ENCODE peak calls at places on chromosomes 2 and 18, in five cellular contexts. One of them, this sample, is unnamed.
A peak's percentile ranks its signal among the peaks of the same experiment; 100 is the strongest.

GRCh38 chr2:170715932-170716777 is 1.0 kb downstream of the SP5 start:
- DNase-seq in CD8-positive, alpha-beta T cell: no peak
- DNase-seq in aorta: no peak
- DNase-seq in tibial nerve: no peak
- DNase-seq in naive thymus-derived CD4-positive, alpha-beta T cell: peak; percentile 11
- DNase-seq in this sample: no peak

GRCh38 chr2:176085861-176086771 is 2.4 kb upstream of the EVX2 start:
- DNase-seq in tibial nerve: peak; percentile 45
- DNase-seq in CD8-positive, alpha-beta T cell: no peak
- DNase-seq in naive thymus-derived CD4-positive, alpha-beta T cell: no peak
- DNase-seq in aorta: no peak
- DNase-seq in this sample: peak; percentile 84

GRCh38 chr2:140442319-140442718 is 1662.1 kb upstream of the NXPH2 start:
- DNase-seq in tibial nerve: no peak
- DNase-seq in naive thymus-derived CD4-positive, alpha-beta T cell: no peak
- DNase-seq in aorta: no peak
- DNase-seq in CD8-positive, alpha-beta T cell: no peak
- DNase-seq in this sample: no peak

GRCh38 chr2:101883860-101884259 is 107.9 kb upstream of the IL1R2 start:
- DNase-seq in tibial nerve: no peak
- DNase-seq in aorta: no peak
- DNase-seq in naive thymus-derived CD4-positive, alpha-beta T cell: no peak
- DNase-seq in CD8-positive, alpha-beta T cell: no peak
- DNase-seq in this sample: peak; percentile 83

GRCh38 chr2:135839713-135840112 is 2.7 kb upstream of the LCT start:
- DNase-seq in CD8-positive, alpha-beta T cell: no peak
- DNase-seq in naive thymus-derived CD4-positive, alpha-beta T cell: no peak
- DNase-seq in tibial nerve: peak; percentile 34
- DNase-seq in aorta: no peak
- DNase-seq in this sample: peak; percentile 92

GRCh38 chr18:25876334-25876979 is 214.0 kb downstream of the SS18 start:
- DNase-seq in naive thymus-derived CD4-positive, alpha-beta T cell: no peak
- DNase-seq in aorta: no peak
- DNase-seq in tibial nerve: peak; percentile 7
- DNase-seq in CD8-positive, alpha-beta T cell: no peak
- DNase-seq in this sample: no peak

GRCh38 chr18:25360301-25360899 is 8.4 kb upstream of the ZNF521 start:
- DNase-seq in naive thymus-derived CD4-positive, alpha-beta T cell: no peak
- DNase-seq in CD8-positive, alpha-beta T cell: no peak
- DNase-seq in aorta: no peak
- DNase-seq in tibial nerve: no peak
- DNase-seq in this sample: no peak

GRCh38 chr2:71880846-71881610 is 266.6 kb downstream of the CYP26B1 start:
- DNase-seq in aorta: peak; percentile 88
- DNase-seq in naive thymus-derived CD4-positive, alpha-beta T cell: no peak
- DNase-seq in CD8-positive, alpha-beta T cell: no peak
- DNase-seq in tibial nerve: peak; percentile 57
- DNase-seq in this sample: peak; percentile 71

GRCh38 chr2:207408086-207408794 is 121.5 kb upstream of the CREB1 start:
- DNase-seq in tibial nerve: no peak
- DNase-seq in aorta: no peak
- DNase-seq in CD8-positive, alpha-beta T cell: no peak
- DNase-seq in naive thymus-derived CD4-positive, alpha-beta T cell: no peak
- DNase-seq in this sample: no peak

GRCh38 chr2:12732663-12733062 is 15.9 kb downstream of the TRIB2 start:
- DNase-seq in aorta: no peak
- DNase-seq in CD8-positive, alpha-beta T cell: no peak
- DNase-seq in naive thymus-derived CD4-positive, alpha-beta T cell: no peak
- DNase-seq in tibial nerve: no peak
- DNase-seq in this sample: no peak
- H3K4me1 ChIP-seq in aorta: no peaks in the 10 kb centered on the region
- H3K4me1 ChIP-seq in CD8-positive, alpha-beta T cell: peaks cover 58% of the 10 kb centered on the region
- H3K4me1 ChIP-seq in naive thymus-derived CD4-positive, alpha-beta T cell: peaks cover 63% of the 10 kb centered on the region
- H3K4me1 ChIP-seq in tibial nerve: no peaks in the 10 kb centered on the region
- H3K4me1 ChIP-seq in this sample: no peaks in the 10 kb centered on the region

DNA sequence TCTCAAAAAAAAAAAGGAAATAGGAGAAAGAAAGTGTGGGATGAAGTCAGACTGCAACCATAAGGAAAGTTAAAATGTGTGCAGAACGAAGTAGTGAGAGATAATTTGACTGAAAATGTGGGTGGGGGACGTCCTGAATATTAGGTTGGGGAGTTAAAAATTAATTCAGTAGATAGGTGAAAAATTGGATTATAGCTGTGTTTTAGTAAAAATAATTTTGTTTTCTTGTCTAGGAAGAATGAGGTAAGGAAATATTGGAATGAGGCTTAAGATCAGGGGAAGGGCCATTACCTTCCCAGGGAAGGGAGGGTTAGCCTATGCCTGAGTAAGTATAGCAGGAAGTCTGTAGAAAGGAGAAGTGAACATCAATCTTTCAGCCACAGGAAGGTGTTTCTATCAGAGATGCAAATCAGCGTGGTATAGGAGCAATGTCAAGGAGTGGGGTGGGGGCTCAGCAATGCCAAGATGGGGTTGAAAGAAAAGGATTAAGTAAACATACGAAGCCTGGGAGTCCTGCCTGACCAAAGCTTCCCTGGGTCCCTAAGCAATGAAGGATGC is 250.9 kb downstream of the PIEZO2 start:
- DNase-seq in aorta: no peak
- DNase-seq in CD8-positive, alpha-beta T cell: no peak
- DNase-seq in naive thymus-derived CD4-positive, alpha-beta T cell: no peak
- DNase-seq in tibial nerve: no peak
- DNase-seq in this sample: no peak
- H3K4me1 ChIP-seq in aorta: no peaks in the 10 kb centered on the region
- H3K4me1 ChIP-seq in CD8-positive, alpha-beta T cell: no peaks in the 10 kb centered on the region
- H3K4me1 ChIP-seq in naive thymus-derived CD4-positive, alpha-beta T cell: no peaks in the 10 kb centered on the region
- H3K4me1 ChIP-seq in tibial nerve: no peaks in the 10 kb centered on the region
- H3K4me1 ChIP-seq in this sample: no peaks in the 10 kb centered on the region

DNA sequence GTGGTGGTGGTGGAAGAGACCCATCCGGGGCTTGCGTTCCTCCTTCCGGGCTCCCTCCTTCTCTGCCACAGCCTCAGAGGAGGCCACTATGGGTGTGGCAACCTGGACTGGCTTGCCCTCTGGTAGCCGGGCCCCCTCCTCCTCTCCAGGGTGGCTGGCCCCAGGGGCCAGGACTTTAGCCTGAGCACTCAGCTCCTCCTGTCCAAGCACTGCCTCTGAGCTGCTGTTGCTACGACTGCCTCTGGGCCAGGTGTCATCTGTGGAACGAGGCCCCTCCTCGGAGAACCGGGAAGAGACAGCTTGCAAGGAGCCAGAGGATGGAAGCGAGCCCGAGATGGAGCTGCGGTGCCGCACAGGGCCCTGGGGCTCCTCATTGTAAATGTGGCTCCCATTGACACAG is 16.7 kb upstream of the SFXN5 start:
- DNase-seq in CD8-positive, alpha-beta T cell: no peak
- DNase-seq in tibial nerve: no peak
- DNase-seq in aorta: peak; percentile 44
- DNase-seq in naive thymus-derived CD4-positive, alpha-beta T cell: no peak
- DNase-seq in this sample: no peak
- H3K4me1 ChIP-seq in CD8-positive, alpha-beta T cell: no peaks in the 10 kb centered on the region
- H3K4me1 ChIP-seq in tibial nerve: no peaks in the 10 kb centered on the region
- H3K4me1 ChIP-seq in aorta: peaks cover 4% of the 10 kb centered on the region
- H3K4me1 ChIP-seq in naive thymus-derived CD4-positive, alpha-beta T cell: no peaks in the 10 kb centered on the region
- H3K4me1 ChIP-seq in this sample: peaks cover 44% of the 10 kb centered on the region

GRCh38 chr2:37375721-37376399 is 31.4 kb downstream of the QPCT start:
- DNase-seq in naive thymus-derived CD4-positive, alpha-beta T cell: no peak
- DNase-seq in aorta: no peak
- DNase-seq in tibial nerve: no peak
- DNase-seq in CD8-positive, alpha-beta T cell: no peak
- DNase-seq in this sample: no peak
- H3K4me1 ChIP-seq in naive thymus-derived CD4-positive, alpha-beta T cell: peaks cover 17% of the 10 kb centered on the region
- H3K4me1 ChIP-seq in aorta: no peaks in the 10 kb centered on the region
- H3K4me1 ChIP-seq in tibial nerve: no peaks in the 10 kb centered on the region
- H3K4me1 ChIP-seq in CD8-positive, alpha-beta T cell: peaks cover 15% of the 10 kb centered on the region
- H3K4me1 ChIP-seq in this sample: peaks cover 29% of the 10 kb centered on the region

GRCh38 chr2:216546231-216546630 is 47.6 kb downstream of the RPL37A start:
- DNase-seq in tibial nerve: no peak
- DNase-seq in aorta: no peak
- DNase-seq in CD8-positive, alpha-beta T cell: no peak
- DNase-seq in naive thymus-derived CD4-positive, alpha-beta T cell: no peak
- DNase-seq in this sample: peak; percentile 40
- H3K4me1 ChIP-seq in tibial nerve: no peaks in the 10 kb centered on the region
- H3K4me1 ChIP-seq in aorta: peaks cover 10% of the 10 kb centered on the region
- H3K4me1 ChIP-seq in CD8-positive, alpha-beta T cell: no peaks in the 10 kb centered on the region
- H3K4me1 ChIP-seq in naive thymus-derived CD4-positive, alpha-beta T cell: no peaks in the 10 kb centered on the region
- H3K4me1 ChIP-seq in this sample: peaks cover 17% of the 10 kb centered on the region

DNA sequence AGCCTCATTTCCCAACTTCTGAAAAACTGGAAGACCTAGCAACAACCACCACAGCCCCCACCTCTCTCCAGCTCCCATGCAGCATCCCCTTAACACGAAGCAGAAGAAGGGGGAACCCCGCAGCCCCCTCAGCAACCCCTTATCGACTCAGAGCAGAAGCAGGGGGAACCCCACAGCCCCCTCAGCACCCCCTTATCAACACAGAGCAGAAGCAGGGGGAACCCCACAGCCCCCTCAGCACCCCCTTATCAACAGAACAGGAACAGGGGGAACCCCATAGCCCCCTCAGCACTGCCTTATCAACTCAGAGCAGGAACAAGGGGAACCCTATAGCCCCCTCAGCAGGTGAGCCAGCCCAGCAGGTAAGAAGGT is 6.7 kb downstream of the SLC66A2 start:
- DNase-seq in aorta: no peak
- DNase-seq in naive thymus-derived CD4-positive, alpha-beta T cell: no peak
- DNase-seq in CD8-positive, alpha-beta T cell: no peak
- DNase-seq in tibial nerve: no peak
- DNase-seq in this sample: no peak
- H3K4me1 ChIP-seq in aorta: no peaks in the 10 kb centered on the region
- H3K4me1 ChIP-seq in naive thymus-derived CD4-positive, alpha-beta T cell: peaks cover 15% of the 10 kb centered on the region
- H3K4me1 ChIP-seq in CD8-positive, alpha-beta T cell: peaks cover 34% of the 10 kb centered on the region
- H3K4me1 ChIP-seq in tibial nerve: no peaks in the 10 kb centered on the region
- H3K4me1 ChIP-seq in this sample: peaks cover 65% of the 10 kb centered on the region

DNA sequence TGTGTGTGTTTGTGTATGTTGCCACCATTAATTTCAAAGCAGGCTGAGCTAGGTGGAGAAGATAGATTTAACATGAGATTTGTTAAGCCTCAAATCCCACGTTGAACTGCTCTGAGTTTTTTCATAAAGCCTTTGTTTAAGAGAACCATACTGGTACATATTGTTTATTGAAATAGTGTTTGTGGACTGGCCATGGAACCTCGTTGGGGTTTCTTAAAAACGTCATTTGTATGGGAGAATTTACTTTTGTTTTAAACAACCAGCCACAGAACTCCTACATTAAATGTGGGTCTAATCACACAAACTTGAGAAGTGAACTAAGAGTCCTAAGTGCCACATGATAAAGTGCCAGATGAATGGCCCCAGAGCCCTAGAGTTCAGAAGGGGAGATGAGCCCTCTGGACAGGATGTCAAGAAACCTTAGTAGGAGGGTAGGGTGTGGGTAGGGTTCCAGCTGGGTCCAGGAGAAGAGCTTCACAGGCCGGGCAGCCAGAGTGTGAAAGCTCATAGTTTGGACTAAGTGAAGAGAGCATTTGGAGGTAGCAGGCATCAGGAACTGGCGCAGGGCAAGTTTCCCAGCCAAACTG is 120.6 kb upstream of the EML6 start:
- DNase-seq in tibial nerve: no peak
- DNase-seq in aorta: no peak
- DNase-seq in CD8-positive, alpha-beta T cell: no peak
- DNase-seq in naive thymus-derived CD4-positive, alpha-beta T cell: no peak
- DNase-seq in this sample: no peak
- H3K4me1 ChIP-seq in tibial nerve: no peaks in the 10 kb centered on the region
- H3K4me1 ChIP-seq in aorta: peaks cover 23% of the 10 kb centered on the region
- H3K4me1 ChIP-seq in CD8-positive, alpha-beta T cell: peaks cover 93% of the 10 kb centered on the region
- H3K4me1 ChIP-seq in naive thymus-derived CD4-positive, alpha-beta T cell: peaks cover 91% of the 10 kb centered on the region
- H3K4me1 ChIP-seq in this sample: peaks cover 48% of the 10 kb centered on the region

GRCh38 chr18:63177822-63178525 is 141.6 kb downstream of the BCL2 start:
- DNase-seq in CD8-positive, alpha-beta T cell: no peak
- DNase-seq in naive thymus-derived CD4-positive, alpha-beta T cell: no peak
- DNase-seq in aorta: no peak
- DNase-seq in tibial nerve: no peak
- DNase-seq in this sample: peak; percentile 25

GRCh38 chr18:63178526-63178880 is 141.1 kb downstream of the BCL2 start:
- DNase-seq in CD8-positive, alpha-beta T cell: no peak
- DNase-seq in tibial nerve: peak; percentile 83
- DNase-seq in naive thymus-derived CD4-positive, alpha-beta T cell: no peak
- DNase-seq in aorta: no peak
- DNase-seq in this sample: peak; percentile 80

GRCh38 chr18:63179422-63179821 is 140.1 kb downstream of the BCL2 start:
- DNase-seq in tibial nerve: no peak
- DNase-seq in naive thymus-derived CD4-positive, alpha-beta T cell: no peak
- DNase-seq in aorta: no peak
- DNase-seq in CD8-positive, alpha-beta T cell: no peak
- DNase-seq in this sample: no peak

GRCh38 chr18:63175264-63175663 is 144.3 kb downstream of the BCL2 start:
- DNase-seq in aorta: no peak
- DNase-seq in naive thymus-derived CD4-positive, alpha-beta T cell: no peak
- DNase-seq in tibial nerve: no peak
- DNase-seq in CD8-positive, alpha-beta T cell: no peak
- DNase-seq in this sample: no peak

GRCh38 chr18:63177259-63177658 is 142.3 kb downstream of the BCL2 start:
- DNase-seq in naive thymus-derived CD4-positive, alpha-beta T cell: no peak
- DNase-seq in CD8-positive, alpha-beta T cell: no peak
- DNase-seq in aorta: no peak
- DNase-seq in tibial nerve: no peak
- DNase-seq in this sample: no peak
- H3K4me1 ChIP-seq in naive thymus-derived CD4-positive, alpha-beta T cell: no peaks in the 10 kb centered on the region
- H3K4me1 ChIP-seq in CD8-positive, alpha-beta T cell: peaks cover 10% of the 10 kb centered on the region
- H3K4me1 ChIP-seq in aorta: peaks cover 10% of the 10 kb centered on the region
- H3K4me1 ChIP-seq in tibial nerve: no peaks in the 10 kb centered on the region
- H3K4me1 ChIP-seq in this sample: peaks cover 21% of the 10 kb centered on the region

This sample was measured in adipocyte.